ENCODE peak calls at places on chromosome 17, in eight cellular contexts. V is GM23338; Z is DND-41; S is cardiac muscle cell; C is fibroblast of lung; G is heart right ventricle; K is CD4-positive, alpha-beta memory T cell; M is psoas muscle. O is an unnamed sample. For H3K36me3 and H3K4me1, the result is how much of the 10 kb centered on the place peaks cover.

GRCh38 chr17:40566027-40566426 is 755 bp upstream of the CCR7 start:
- DNase-seq in K (peak), S (no peak), M (no peak), G (no peak), C (no peak), Z (no peak), V (no peak), O (no peak)

GRCh38 chr17:28335201-28335958 is at the start of the genes IFT20 and TNFAIP1:
- DNase-seq in V (peak), Z (peak), C (peak), K (peak), M (peak), G (peak), S (peak), O (peak)

GRCh38 chr17:62179525-62180161 is 114.6 kb upstream of the MED13 start:
- DNase-seq in K (no peak), S (no peak), G (no peak), Z (no peak), V (no peak), C (peak), M (no peak), O (no peak)

GRCh38 chr17:57522436-57523005 is 222.6 kb downstream of the CCDC182 start:
- DNase-seq in V (no peak), G (no peak), S (peak), M (no peak), C (no peak), Z (no peak), K (no peak), O (no peak)

GRCh38 chr17:76500074-76500744 is 1.0 kb downstream of the RHBDF2 start:
- DNase-seq in V (no peak), M (no peak), Z (no peak), S (no peak), G (no peak), C (no peak), K (no peak), O (no peak)

GRCh38 chr17:45087496-45087975 is 26.4 kb downstream of the NMT1 start:
- DNase-seq in V (no peak), G (no peak), M (no peak), K (no peak), S (no peak), C (peak), Z (no peak), O (no peak)

GRCh38 chr17:8941980-8942617 is 23.4 kb downstream of the PIK3R5 start:
- DNase-seq in Z (peak), C (no peak), M (no peak), S (no peak), K (peak), V (no peak), G (no peak), O (no peak)

GRCh38 chr17:58351182-58351581 is 819 bp downstream of the SUPT4H1 start:
- DNase-seq in Z (no peak), S (no peak), G (no peak), C (no peak), M (no peak), K (peak), V (no peak), O (no peak)

GRCh38 chr17:38424297-38424972 is 3.8 kb upstream of the ARHGAP23 start:
- DNase-seq in V (no peak), C (no peak), K (no peak), M (no peak), Z (no peak), G (no peak), S (no peak), O (no peak)
- H3K27ac ChIP-seq in V (no peak), C (no peak), K (no peak), M (no peak), Z (no peak), G (peak), S (no peak), O (no peak)

DNA sequence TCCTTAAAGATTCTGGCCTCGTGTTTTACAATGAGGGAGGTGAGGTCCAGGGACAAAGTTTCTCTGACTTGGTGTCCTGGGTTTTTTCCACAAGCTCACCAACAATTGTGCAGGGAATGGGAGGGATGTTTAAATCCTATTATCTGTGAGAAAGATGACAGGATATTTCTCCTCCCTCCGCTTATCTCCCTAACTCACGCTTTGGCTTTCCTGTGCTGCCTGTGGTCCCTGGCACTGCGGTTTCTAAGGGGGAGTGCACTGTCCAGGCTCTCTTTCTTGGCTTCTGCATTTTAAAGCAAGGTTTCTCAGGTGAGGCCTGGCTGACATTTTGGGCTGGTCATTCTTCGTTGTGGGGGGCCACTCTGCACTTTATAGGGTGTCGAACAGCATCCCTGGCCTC is 16.4 kb downstream of the GGA3 start:
- DNase-seq in S (no peak), Z (no peak), C (no peak), M (no peak), K (no peak), G (no peak), V (no peak), O (no peak)
- H3K36me3 ChIP-seq in S (under half), Z (half or more), C (under half), M (under half), K (under half), G (under half), V (under half), O (half or more)

DNA sequence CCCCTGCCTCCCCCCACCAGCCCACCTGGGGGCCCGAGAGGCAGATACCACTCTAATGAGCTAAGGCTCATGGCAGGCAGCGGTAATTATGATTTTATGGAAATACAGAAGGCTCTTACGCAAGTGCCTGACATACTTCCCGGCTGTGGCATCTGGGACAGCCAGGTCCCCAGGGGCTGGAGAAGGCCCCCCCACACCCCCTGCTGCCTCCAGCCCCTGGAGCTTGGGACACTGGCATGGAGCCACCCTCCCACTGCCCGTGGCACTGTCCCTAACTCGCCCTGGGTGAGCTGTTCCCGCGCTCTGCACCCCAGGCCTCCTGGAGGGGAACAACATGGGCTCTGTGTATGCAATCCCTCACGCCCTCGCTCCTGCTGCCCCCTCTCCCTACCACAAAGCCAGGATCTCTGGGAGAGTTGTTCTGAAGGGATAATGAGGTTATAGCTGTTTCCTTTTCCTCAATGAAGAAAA is 5.4 kb upstream of the STAC2 start:
- DNase-seq in C (no peak), Z (no peak), V (no peak), S (no peak), K (no peak), G (no peak), M (no peak), O (no peak)
- H3K4me1 ChIP-seq in C (under half), Z (under half), V (under half), S (under half), K (under half), G (under half), M (under half), O (under half)

GRCh38 chr17:3260600-3260999 is 37.6 kb downstream of the OR3A1 start:
- DNase-seq in Z (no peak), K (no peak), C (no peak), M (no peak), S (no peak), G (no peak), V (no peak), O (no peak)

GRCh38 chr17:3256575-3256974 is 41.6 kb downstream of the OR3A1 start:
- DNase-seq in C (no peak), S (no peak), K (no peak), G (no peak), V (peak), Z (no peak), M (no peak), O (no peak)

DNA sequence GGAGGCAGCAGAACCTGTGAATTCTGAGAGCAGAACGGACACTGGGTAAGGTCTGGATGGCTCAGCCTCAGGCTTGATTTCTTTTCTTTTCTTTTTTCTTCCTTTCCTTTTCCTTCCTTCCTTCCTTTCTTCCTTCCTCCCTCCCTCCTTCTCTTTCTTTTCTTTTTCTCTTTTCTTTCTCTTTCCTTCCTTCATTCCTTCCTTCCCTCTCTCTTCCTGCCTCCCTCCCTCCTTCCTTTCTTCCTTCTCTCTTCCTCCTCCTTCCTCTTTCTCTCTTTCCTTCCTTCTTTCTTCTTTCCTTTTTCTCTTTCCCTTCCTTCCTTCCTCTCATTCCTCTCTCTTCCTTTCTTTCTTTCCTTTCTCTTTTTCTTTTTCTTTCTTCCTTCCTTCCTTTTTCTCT is 38.0 kb downstream of the OR3A1 start:
- DNase-seq in Z (no peak), V (no peak), K (no peak), C (no peak), G (no peak), M (no peak), S (no peak), O (no peak)
- H3K27ac ChIP-seq in Z (no peak), V (no peak), K (no peak), C (no peak), G (no peak), M (no peak), S (no peak), O (no peak)

GRCh38 chr17:47682138-47682537 is 11.8 kb upstream of the TBKBP1 start:
- DNase-seq in G (no peak), Z (no peak), V (no peak), S (no peak), C (no peak), M (no peak), K (no peak), O (no peak)
- H3K36me3 ChIP-seq in G (under half), Z (half or more), V (half or more), S (half or more), C (under half), M (under half), K (half or more), O (under half)

DNA sequence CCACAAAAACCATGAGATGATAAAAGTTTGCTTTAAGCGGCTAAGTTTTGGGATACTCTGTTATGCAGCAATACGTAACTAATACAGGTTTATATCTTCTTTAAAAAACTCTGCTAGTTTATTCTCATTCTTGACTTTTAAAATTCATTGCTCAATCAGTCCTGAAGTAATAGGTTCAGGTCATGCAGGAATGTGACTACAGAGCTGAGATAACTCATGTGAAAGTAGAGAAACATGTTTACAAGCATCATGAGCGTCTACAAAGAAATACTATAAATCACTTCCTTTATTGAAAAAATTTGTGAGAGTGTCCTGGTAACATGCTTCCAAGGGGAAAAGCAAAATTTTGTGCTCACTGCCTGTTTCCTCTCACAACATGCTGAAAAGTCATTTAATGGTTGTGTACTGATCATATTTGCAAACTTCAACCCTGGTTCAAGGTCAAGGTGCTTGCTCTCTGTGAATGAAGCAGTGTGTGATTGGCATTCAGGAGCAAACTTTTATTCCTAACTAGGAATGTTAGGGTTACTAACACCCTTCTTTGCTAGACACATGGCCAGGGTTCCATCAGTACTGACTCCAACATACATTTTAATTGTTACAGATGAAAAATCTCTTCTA is 12.5 kb upstream of the TMIGD1 start:
- DNase-seq in M (no peak), Z (no peak), G (no peak), S (no peak), K (no peak), V (no peak), C (no peak), O (no peak)
- H3K4me1 ChIP-seq in M (under half), Z (under half), G (half or more), S (under half), K (under half), V (under half), C (under half), O (under half)

DNA sequence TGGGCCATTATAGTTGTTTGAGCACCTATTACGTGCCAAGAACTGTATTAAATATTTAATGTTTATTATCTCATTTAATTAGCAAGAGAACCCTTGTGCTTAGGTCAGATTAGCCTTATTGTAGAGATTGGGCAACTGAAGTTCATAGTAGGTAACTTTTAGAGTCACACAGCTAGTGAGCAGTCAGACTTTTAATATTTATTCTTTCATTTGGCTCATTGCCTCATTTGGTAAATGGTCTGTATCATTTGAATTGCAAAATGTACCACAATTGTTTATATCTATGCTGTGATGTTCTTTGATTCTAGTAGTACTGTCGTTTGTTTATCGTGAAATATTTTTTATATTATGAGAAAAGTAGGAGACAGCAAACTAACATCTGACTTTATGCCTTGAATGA is 7.6 kb downstream of the CLTC start:
- DNase-seq in Z (no peak), K (no peak), C (peak), G (no peak), M (no peak), S (no peak), V (no peak), O (no peak)
- H3K27ac ChIP-seq in Z (no peak), K (no peak), C (no peak), G (no peak), M (no peak), S (no peak), V (no peak), O (no peak)

DNA sequence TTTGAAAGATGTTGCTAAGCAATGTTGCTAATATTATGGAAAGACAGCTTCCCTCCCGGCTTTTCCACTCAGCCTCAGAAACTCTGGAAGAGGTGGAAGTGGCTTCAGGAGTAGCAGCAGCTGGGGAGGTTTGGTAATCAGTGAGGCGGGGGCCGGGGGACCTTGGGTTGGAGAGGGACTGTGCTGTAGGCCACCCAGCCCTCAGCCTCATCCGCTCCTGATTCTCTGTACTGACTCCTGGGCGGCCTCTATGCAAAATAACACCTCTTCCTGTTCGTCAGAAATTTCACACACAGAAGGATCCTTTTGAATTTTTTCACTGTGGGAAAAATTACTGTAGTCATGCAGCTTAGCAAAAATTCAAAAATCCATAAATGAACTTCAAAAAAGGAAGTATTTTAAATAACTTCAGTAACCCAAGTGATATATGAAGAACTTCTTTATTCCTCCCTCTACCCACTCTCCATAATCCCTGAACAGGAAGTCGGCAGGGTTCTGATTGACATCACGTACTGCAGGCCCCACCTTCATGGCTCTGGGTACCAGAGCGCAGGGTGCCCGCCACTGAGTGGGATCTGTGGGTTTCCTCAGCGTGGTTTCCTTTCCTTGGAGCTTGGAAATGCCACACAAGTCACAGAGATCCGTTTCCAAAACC is 51.5 kb downstream of the RAP1GAP2 start:
- DNase-seq in Z (no peak), K (no peak), M (no peak), V (no peak), G (no peak), C (no peak), S (no peak), O (no peak)
- H3K36me3 ChIP-seq in Z (under half), K (under half), M (under half), V (under half), G (under half), C (under half), S (under half), O (under half)

GRCh38 chr17:3886776-3887175 is 6.1 kb downstream of the CAMKK1 start:
- DNase-seq in G (no peak), V (no peak), K (no peak), M (peak), Z (no peak), C (no peak), S (no peak), O (no peak)

GRCh38 chr17:3887394-3887793 is 5.5 kb downstream of the CAMKK1 start:
- DNase-seq in S (no peak), C (no peak), K (no peak), G (no peak), M (no peak), V (no peak), Z (no peak), O (no peak)

GRCh38 chr17:3885970-3886369 is 6.9 kb downstream of the CAMKK1 start:
- DNase-seq in Z (no peak), V (no peak), C (peak), M (no peak), S (no peak), G (no peak), K (no peak), O (no peak)

GRCh38 chr17:3884188-3884587 is 8.7 kb downstream of the CAMKK1 start:
- DNase-seq in G (no peak), M (no peak), Z (no peak), V (no peak), K (no peak), C (no peak), S (no peak), O (no peak)

GRCh38 chr17:3885271-3885670 is 7.6 kb downstream of the CAMKK1 start:
- DNase-seq in G (no peak), C (peak), K (no peak), S (no peak), Z (no peak), M (no peak), V (no peak), O (no peak)
- H3K4me1 ChIP-seq in G (half or more), C (under half), K (under half), S (under half), Z (under half), M (under half), V (under half), O (under half)

GRCh38 chr17:73027130-73027741 is 65.3 kb downstream of the SLC39A11 start:
- DNase-seq in Z (no peak), C (peak), S (no peak), G (no peak), K (no peak), V (no peak), M (no peak), O (no peak)
- H3K27ac ChIP-seq in Z (no peak), C (no peak), S (no peak), G (no peak), K (no peak), V (no peak), M (no peak), O (no peak)

O was measured in pancreas.